ENCODE peak calls at places on chromosomes 11 and 22, in five cellular contexts. K is OCI-LY7, L is psoas muscle, J is cardiac fibroblast, E is epithelial cell of esophagus. Q is an unnamed sample.

GRCh38 chr11:69039501-69039900 is 9.2 kb upstream of the TPCN2 start:
- DNase-seq in K (no peak), L (no peak), J (peak), E (no peak), Q (no peak)

GRCh38 chr11:47489395-47489755 is 40.4 kb upstream of the RAPSN start:
- DNase-seq in K (no peak), L (no peak), J (no peak), E (peak), Q (no peak)

GRCh38 chr11:83007909-83008580 is 63.7 kb downstream of the RAB30 start:
- DNase-seq in K (peak), L (peak), J (peak), E (no peak), Q (peak)

GRCh38 chr11:122267602-122268001 is 151.6 kb upstream of the BLID start:
- DNase-seq in K (no peak), L (no peak), J (peak), E (peak), Q (peak)

GRCh38 chr11:44611687-44612437 is 46.4 kb downstream of the CD82 start:
- DNase-seq in K (peak), L (no peak), J (no peak), E (no peak), Q (no peak)

GRCh38 chr11:65181569-65182257 is at the start of gene CAPN1:
- DNase-seq in K (peak), L (peak), J (peak), E (peak), Q (peak)

GRCh38 chr22:46547883-46548244 is 10.4 kb upstream of the CELSR1 start:
- DNase-seq in K (no peak), L (peak), J (peak), E (peak), Q (peak)

GRCh38 chr11:1586699-1587098 is 1.6 kb upstream of the KRTAP5-1 start:
- DNase-seq in K (no peak), L (no peak), J (no peak), E (no peak), Q (no peak)

GRCh38 chr22:24474221-24474620 is 20.9 kb upstream of the UPB1 start:
- DNase-seq in K (no peak), L (no peak), J (peak), E (peak), Q (peak)

GRCh38 chr11:116693206-116694016 is 79.4 kb downstream of the BUD13 start:
- DNase-seq in K (no peak), L (no peak), J (no peak), E (peak), Q (no peak)

GRCh38 chr11:130442728-130443127 is 5.7 kb upstream of the ADAMTS15 start:
- DNase-seq in K (no peak), L (no peak), J (no peak), E (no peak), Q (no peak)

GRCh38 chr22:40417881-40418280 is 47.5 kb downstream of the SGSM3 start:
- DNase-seq in K (no peak), L (no peak), J (no peak), E (no peak), Q (no peak)

GRCh38 chr11:118009821-118010737 is 23.9 kb downstream of the IL10RA start:
- DNase-seq in K (peak), L (no peak), J (no peak), E (no peak), Q (no peak)

GRCh38 chr11:9776203-9776602 is 112.3 kb downstream of the SWAP70 start:
- DNase-seq in K (no peak), L (no peak), J (no peak), E (no peak), Q (no peak)

GRCh38 chr11:34830648-34831047 is 85.5 kb downstream of the APIP start:
- DNase-seq in K (no peak), L (no peak), J (peak), E (no peak), Q (no peak)

GRCh38 chr11:47553417-47553746 is 450 bp upstream of the CELF1 start:
- DNase-seq in K (no peak), L (no peak), J (peak), E (peak), Q (no peak)

GRCh38 chr11:81331073-81331472 is 1402.6 kb downstream of the FAM181B start:
- DNase-seq in K (no peak), L (no peak), J (no peak), E (no peak), Q (no peak)

GRCh38 chr22:46726066-46726985 is 11.7 kb downstream of the CERK start:
- DNase-seq in K (no peak), L (no peak), J (no peak), E (no peak), Q (no peak)

GRCh38 chr11:127675602-127676001 is 675.0 kb upstream of the KIRREL3 start:
- DNase-seq in K (no peak), L (no peak), J (no peak), E (no peak), Q (no peak)

GRCh38 chr11:32852142-32852541 is 22.4 kb downstream of the PRRG4 start:
- DNase-seq in K (no peak), L (no peak), J (peak), E (peak), Q (peak)

GRCh38 chr11:68314886-68315580 is 2.6 kb downstream of the LRP5 start:
- DNase-seq in K (no peak), L (no peak), J (peak), E (peak), Q (peak)

GRCh38 chr11:11382858-11383532 is 29.9 kb upstream of the CSNK2A3 start:
- DNase-seq in K (no peak), L (no peak), J (no peak), E (no peak), Q (no peak)

GRCh38 chr11:129933866-129934265 is 38.5 kb upstream of the NFRKB start:
- DNase-seq in K (no peak), L (no peak), J (no peak), E (no peak), Q (no peak)

GRCh38 chr11:62958547-62959071 is 26.2 kb downstream of the SLC22A6 start:
- DNase-seq in K (no peak), L (peak), J (peak), E (peak), Q (peak)

DNA sequence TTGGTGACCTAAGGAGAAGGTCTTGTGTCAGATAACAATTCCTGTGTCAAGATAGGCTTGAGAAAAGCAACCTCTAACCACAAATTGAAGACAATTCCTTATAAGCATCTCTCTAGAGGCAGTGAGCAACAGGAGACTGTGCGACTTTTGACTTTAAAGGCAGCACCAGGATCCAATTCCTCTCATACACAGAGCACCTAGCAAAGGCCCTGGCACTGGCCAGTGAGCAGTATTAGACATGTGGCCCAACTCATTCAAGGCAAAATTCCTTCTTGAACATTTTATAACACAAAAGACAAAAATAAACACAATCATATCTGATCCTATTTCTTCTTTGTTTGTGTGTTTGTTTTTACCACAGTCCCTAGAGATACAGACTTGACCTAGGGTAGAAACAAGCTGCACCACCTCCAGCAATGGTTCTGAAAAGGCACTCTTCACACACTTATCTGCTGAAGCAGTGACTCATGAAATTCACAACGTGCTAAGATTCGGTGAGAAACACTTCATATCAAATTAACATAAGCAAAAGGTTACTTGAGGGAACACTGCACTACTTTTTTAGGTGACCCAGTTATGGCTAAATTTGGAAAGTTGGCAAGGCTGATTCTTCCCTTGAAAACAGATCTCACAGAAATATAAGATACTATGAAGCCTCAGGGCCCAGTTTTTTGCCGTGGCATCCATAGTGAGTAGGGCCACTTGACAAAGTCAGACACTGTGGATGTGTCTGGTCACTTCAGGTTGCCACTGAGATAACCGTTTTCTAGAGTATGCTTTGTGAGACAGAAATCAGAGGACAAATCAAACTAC is 1019.0 kb downstream of the DLG2 start:
- DNase-seq in K (no peak), L (no peak), J (no peak), E (no peak), Q (no peak)
- H3K4me3 ChIP-seq in K (no peak), L (no peak), J (no peak), E (no peak), Q (no peak)

GRCh38 chr22:38455530-38456271 is 702 bp upstream of the KCNJ4 start:
- DNase-seq in K (peak), L (no peak), J (peak), E (peak), Q (no peak)
- H3K4me3 ChIP-seq in K (peak), L (peak), J (peak), E (peak), Q (peak)

GRCh38 chr11:119340335-119341221 is at the start of gene C1QTNF5:
- DNase-seq in K (no peak), L (peak), J (peak), E (no peak), Q (no peak)
- H3K4me3 ChIP-seq in K (no peak), L (peak), J (peak), E (peak), Q (peak)

GRCh38 chr11:2662430-2663299 is 37.1 kb downstream of the KCNQ1OT1 start:
- DNase-seq in K (no peak), L (no peak), J (no peak), E (no peak), Q (no peak)

GRCh38 chr11:2657697-2658284 is 42.0 kb downstream of the KCNQ1OT1 start:
- DNase-seq in K (no peak), L (no peak), J (no peak), E (no peak), Q (no peak)

GRCh38 chr11:2661173-2662023 is 38.4 kb downstream of the KCNQ1OT1 start:
- DNase-seq in K (no peak), L (no peak), J (no peak), E (no peak), Q (no peak)

GRCh38 chr11:2662024-2662312 is 37.8 kb downstream of the KCNQ1OT1 start:
- DNase-seq in K (no peak), L (no peak), J (no peak), E (no peak), Q (no peak)

GRCh38 chr11:2660357-2660939 is 39.3 kb downstream of the KCNQ1OT1 start:
- DNase-seq in K (no peak), L (no peak), J (no peak), E (no peak), Q (no peak)
- H3K4me3 ChIP-seq in K (no peak), L (no peak), J (no peak), E (no peak), Q (no peak)

DNA sequence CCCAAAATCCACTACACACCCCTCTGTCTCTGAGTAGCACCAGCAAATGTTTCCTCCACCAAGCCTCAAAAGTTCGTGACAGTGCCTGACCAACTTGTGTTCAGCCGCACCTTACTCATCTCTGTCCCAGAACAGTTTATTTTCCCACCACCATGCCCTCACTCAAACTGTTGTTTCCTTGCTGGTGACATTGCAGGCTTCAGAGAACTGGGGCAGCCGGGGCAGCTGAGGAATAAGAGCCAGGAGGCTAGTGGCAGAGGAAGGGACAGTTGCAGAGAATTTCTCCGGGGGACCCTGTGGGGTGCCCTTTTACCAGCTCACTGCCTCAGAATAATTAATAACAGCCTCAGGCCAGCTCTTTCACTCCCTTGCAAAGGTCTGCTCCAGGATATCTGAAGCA is 709 bp upstream of the KCNE3 start:
- DNase-seq in K (no peak), L (no peak), J (no peak), E (no peak), Q (no peak)
- H3K4me3 ChIP-seq in K (no peak), L (no peak), J (no peak), E (no peak), Q (no peak)